ENCODE peak calls at places on chromosomes 16 and 17, in seven cellular contexts. D is NCI-H774; Z is CD8-positive, alpha-beta memory T cell; L is GM04504; N is neural crest cell; G is uterus; M is AG04450. F is an unnamed sample.

GRCh38 chr16:56269824-56270684 is 78.8 kb downstream of the GNAO1 start:
- DNase-seq in D (peak), Z (no peak), L (peak), N (no peak), G (peak), M (peak), F (peak)

GRCh38 chr17:65099941-65100315 is 37.2 kb upstream of the RGS9 start:
- DNase-seq in D (peak), Z (peak), L (no peak), N (no peak), G (no peak), M (no peak), F (no peak)

GRCh38 chr17:16456770-16457316 is 35.1 kb downstream of the LRRC75A start:
- DNase-seq in D (no peak), Z (no peak), L (no peak), N (no peak), G (no peak), M (no peak), F (no peak)

GRCh38 chr17:49694847-49695697 is 12.7 kb downstream of the SLC35B1 start:
- DNase-seq in D (peak), Z (peak), L (no peak), N (peak), G (peak), M (no peak), F (no peak)

GRCh38 chr17:80558046-80558445 is 13.4 kb downstream of the RPTOR start:
- DNase-seq in D (no peak), Z (no peak), L (no peak), N (no peak), G (no peak), M (no peak), F (no peak)

GRCh38 chr16:2147378-2147777 is 1.0 kb upstream of the RAB26 start:
- DNase-seq in D (no peak), Z (no peak), L (no peak), N (no peak), G (no peak), M (no peak), F (no peak)

GRCh38 chr17:42783062-42783777 is 2.8 kb downstream of the WNK4 start:
- DNase-seq in D (no peak), Z (no peak), L (peak), N (no peak), G (no peak), M (peak), F (no peak)

GRCh38 chr16:85461814-85462404 is 151.2 kb upstream of the GSE1 start:
- DNase-seq in D (no peak), Z (no peak), L (no peak), N (peak), G (peak), M (peak), F (no peak)

GRCh38 chr16:56517206-56517605 is 2.6 kb downstream of the BBS2 start:
- DNase-seq in D (no peak), Z (no peak), L (no peak), N (no peak), G (no peak), M (no peak), F (no peak)

GRCh38 chr16:23286131-23286532 is 16.0 kb upstream of the SCNN1B start:
- DNase-seq in D (no peak), Z (no peak), L (peak), N (no peak), G (no peak), M (no peak), F (peak)

GRCh38 chr17:45170280-45170975 is 8.8 kb downstream of the HEXIM2 start:
- DNase-seq in D (no peak), Z (no peak), L (no peak), N (no peak), G (no peak), M (no peak), F (no peak)

GRCh38 chr17:29772981-29773380 is 150.3 kb upstream of the CORO6 start:
- DNase-seq in D (no peak), Z (no peak), L (no peak), N (no peak), G (no peak), M (no peak), F (no peak)

GRCh38 chr16:1457489-1458245 is 13.3 kb upstream of the CCDC154 start:
- DNase-seq in D (no peak), Z (no peak), L (no peak), N (no peak), G (no peak), M (no peak), F (no peak)

GRCh38 chr17:2828396-2829038 is 32.3 kb downstream of the RAP1GAP2 start:
- DNase-seq in D (peak), Z (peak), L (peak), N (peak), G (peak), M (no peak), F (no peak)

GRCh38 chr16:55136356-55136755 is 187.6 kb upstream of the IRX6 start:
- DNase-seq in D (no peak), Z (no peak), L (no peak), N (no peak), G (no peak), M (no peak), F (no peak)

GRCh38 chr16:84559311-84559932 is 55.0 kb upstream of the MEAK7 start:
- DNase-seq in D (no peak), Z (no peak), L (no peak), N (no peak), G (no peak), M (no peak), F (no peak)

GRCh38 chr16:79801550-79802090 is 201.1 kb upstream of the MAF start:
- DNase-seq in D (no peak), Z (no peak), L (no peak), N (no peak), G (no peak), M (no peak), F (no peak)

GRCh38 chr17:40322417-40323315 is 13.7 kb downstream of the RARA start:
- DNase-seq in D (peak), Z (peak), L (peak), N (no peak), G (peak), M (no peak), F (no peak)

GRCh38 chr16:52837251-52837650 is 215.4 kb downstream of the CHD9NB start:
- DNase-seq in D (no peak), Z (no peak), L (no peak), N (no peak), G (no peak), M (no peak), F (no peak)

GRCh38 chr16:6335072-6335471 is 997.6 kb upstream of the RBFOX1 start:
- DNase-seq in D (no peak), Z (no peak), L (no peak), N (peak), G (no peak), M (no peak), F (no peak)

GRCh38 chr17:37225458-37225857 is 150.3 kb upstream of the C17orf78 start:
- DNase-seq in D (no peak), Z (no peak), L (no peak), N (no peak), G (no peak), M (no peak), F (no peak)

GRCh38 chr16:71262391-71262790 is 26.8 kb downstream of the CMTR2 start:
- DNase-seq in D (no peak), Z (no peak), L (no peak), N (no peak), G (no peak), M (no peak), F (no peak)

GRCh38 chr17:62966426-62967110 is 533 bp downstream of the TANC2 start:
- DNase-seq in D (no peak), Z (no peak), L (no peak), N (peak), G (peak), M (no peak), F (no peak)

F was measured in BJ.